ENCODE peak calls at places on chromosomes 7 and 10, in seven cellular contexts. K is lower lobe of right lung, H is HS-5, J is GM04504, V is NB4, M is NCI-H2081, Q is T-cell. B is an unnamed sample.

GRCh38 chr7:23293500-23294073 is 5.6 kb upstream of the MALSU1 start:
- DNase-seq in K (no peak), H (no peak), Q (no peak), J (no peak), V (no peak), M (no peak), B (no peak)

GRCh38 chr7:1693991-1694524 is 24.0 kb downstream of the ELFN1 start:
- DNase-seq in K (peak), M (peak), J (no peak), H (no peak), V (peak), Q (no peak), B (no peak)

GRCh38 chr10:22505923-22506685 is 160.8 kb downstream of the SPAG6 start:
- DNase-seq in K (no peak), H (no peak), J (no peak), Q (peak), V (peak), M (no peak), B (no peak)

GRCh38 chr7:97179454-97180104 is 62.1 kb downstream of the SDHAF3 start:
- DNase-seq in M (peak), J (peak), V (peak), K (no peak), H (peak), Q (peak), B (peak)

GRCh38 chr7:2555121-2556052 is at the start of gene BRAT1:
- DNase-seq in V (peak), J (peak), Q (peak), M (peak), K (peak), H (peak), B (peak)

GRCh38 chr7:124072603-124073324 is 39.9 kb upstream of the TMEM229A start:
- DNase-seq in Q (no peak), K (no peak), V (peak), H (peak), M (no peak), J (peak), B (peak)

GRCh38 chr10:72259491-72260214 is 14.1 kb upstream of the DDIT4 start:
- DNase-seq in K (no peak), V (peak), J (no peak), Q (no peak), M (peak), H (no peak), B (no peak)

GRCh38 chr7:155897758-155898386 is 85.6 kb upstream of the SHH start:
- DNase-seq in K (no peak), J (no peak), H (no peak), M (no peak), V (no peak), Q (no peak), B (no peak)

GRCh38 chr10:8454357-8454756 is 399.9 kb downstream of the GATA3 start:
- DNase-seq in V (no peak), H (no peak), Q (no peak), K (no peak), J (no peak), M (no peak), B (no peak)

GRCh38 chr10:4241724-4242345 is 456.8 kb upstream of the KLF6 start:
- DNase-seq in M (no peak), V (no peak), J (peak), H (no peak), Q (no peak), K (no peak), B (peak)

GRCh38 chr7:157514306-157514705 is 177.5 kb downstream of the DNAJB6 start:
- DNase-seq in J (no peak), H (no peak), M (no peak), Q (no peak), K (no peak), V (no peak), B (no peak)

GRCh38 chr7:111873963-111874693 is 311.8 kb upstream of the IMMP2L start:
- DNase-seq in Q (no peak), V (no peak), H (no peak), J (peak), M (no peak), K (no peak), B (no peak)

GRCh38 chr10:93797825-93798224 is 40.1 kb downstream of the LGI1 start:
- DNase-seq in Q (no peak), H (no peak), M (no peak), J (no peak), K (no peak), V (no peak), B (no peak)

B was measured in AG04450.